ENCODE peak calls at places on chromosome 17, in ten cellular contexts. One of them, this sample, is unnamed.

GRCh38 chr17:15999974-16000827 is 577 bp downstream of the TTC19 start:
- DNase-seq in NCI-H460: no peak
- DNase-seq in AG20443: peak; percentile 75
- DNase-seq in retina: peak; percentile 81
- DNase-seq in GM12878: no peak
- DNase-seq in progenitor cell of endocrine pancreas: no peak
- DNase-seq in testis: peak; percentile 37
- DNase-seq in CD4-positive, CD25-positive, alpha-beta regulatory T cell: peak; percentile 59
- DNase-seq in left cardiac atrium: peak; percentile 48
- DNase-seq in midbrain: no peak
- DNase-seq in this sample: no peak

GRCh38 chr17:72725432-72726068 is 366.9 kb downstream of the SLC39A11 start:
- DNase-seq in retina: peak; percentile 62
- DNase-seq in GM12878: no peak
- DNase-seq in NCI-H460: peak; percentile 53
- DNase-seq in progenitor cell of endocrine pancreas: peak; percentile 35
- DNase-seq in left cardiac atrium: peak; percentile 52
- DNase-seq in testis: peak; percentile 70
- DNase-seq in CD4-positive, CD25-positive, alpha-beta regulatory T cell: peak; percentile 61
- DNase-seq in midbrain: peak; percentile 58
- DNase-seq in AG20443: peak; percentile 74
- DNase-seq in this sample: peak; percentile 74

GRCh38 chr17:29640981-29641642 is 18.4 kb upstream of the CORO6 start:
- DNase-seq in left cardiac atrium: no peak
- DNase-seq in CD4-positive, CD25-positive, alpha-beta regulatory T cell: no peak
- DNase-seq in AG20443: no peak
- DNase-seq in GM12878: no peak
- DNase-seq in testis: no peak
- DNase-seq in midbrain: no peak
- DNase-seq in progenitor cell of endocrine pancreas: no peak
- DNase-seq in NCI-H460: no peak
- DNase-seq in retina: no peak
- DNase-seq in this sample: no peak

GRCh38 chr17:67372751-67373150 is 4.3 kb upstream of the PITPNC1 start:
- DNase-seq in left cardiac atrium: no peak
- DNase-seq in midbrain: no peak
- DNase-seq in CD4-positive, CD25-positive, alpha-beta regulatory T cell: no peak
- DNase-seq in NCI-H460: no peak
- DNase-seq in GM12878: no peak
- DNase-seq in testis: no peak
- DNase-seq in progenitor cell of endocrine pancreas: no peak
- DNase-seq in AG20443: no peak
- DNase-seq in retina: no peak
- DNase-seq in this sample: no peak

GRCh38 chr17:2453325-2453724 is 52.5 kb upstream of the MNT start:
- DNase-seq in midbrain: no peak
- DNase-seq in GM12878: no peak
- DNase-seq in progenitor cell of endocrine pancreas: no peak
- DNase-seq in NCI-H460: peak; percentile 16
- DNase-seq in retina: no peak
- DNase-seq in left cardiac atrium: no peak
- DNase-seq in testis: no peak
- DNase-seq in AG20443: no peak
- DNase-seq in CD4-positive, CD25-positive, alpha-beta regulatory T cell: no peak
- DNase-seq in this sample: no peak

GRCh38 chr17:47894498-47895253 is 1.4 kb upstream of the SP2 start:
- DNase-seq in testis: no peak
- DNase-seq in midbrain: no peak
- DNase-seq in left cardiac atrium: no peak
- DNase-seq in CD4-positive, CD25-positive, alpha-beta regulatory T cell: no peak
- DNase-seq in retina: no peak
- DNase-seq in progenitor cell of endocrine pancreas: no peak
- DNase-seq in AG20443: no peak
- DNase-seq in NCI-H460: no peak
- DNase-seq in GM12878: no peak
- DNase-seq in this sample: no peak

GRCh38 chr17:75365931-75366275 is 39.6 kb downstream of the GRB2 start:
- DNase-seq in retina: no peak
- DNase-seq in testis: no peak
- DNase-seq in GM12878: no peak
- DNase-seq in NCI-H460: no peak
- DNase-seq in AG20443: no peak
- DNase-seq in left cardiac atrium: no peak
- DNase-seq in midbrain: no peak
- DNase-seq in progenitor cell of endocrine pancreas: no peak
- DNase-seq in CD4-positive, CD25-positive, alpha-beta regulatory T cell: no peak
- DNase-seq in this sample: no peak

GRCh38 chr17:78526231-78527025 is 50.8 kb downstream of the DNAH17 start:
- DNase-seq in testis: no peak
- DNase-seq in NCI-H460: no peak
- DNase-seq in CD4-positive, CD25-positive, alpha-beta regulatory T cell: no peak
- DNase-seq in GM12878: no peak
- DNase-seq in midbrain: no peak
- DNase-seq in left cardiac atrium: no peak
- DNase-seq in AG20443: no peak
- DNase-seq in retina: no peak
- DNase-seq in progenitor cell of endocrine pancreas: no peak
- DNase-seq in this sample: no peak

GRCh38 chr17:16083223-16083622 is 83.6 kb downstream of the TTC19 start:
- DNase-seq in left cardiac atrium: no peak
- DNase-seq in midbrain: no peak
- DNase-seq in testis: no peak
- DNase-seq in progenitor cell of endocrine pancreas: no peak
- DNase-seq in CD4-positive, CD25-positive, alpha-beta regulatory T cell: no peak
- DNase-seq in NCI-H460: no peak
- DNase-seq in GM12878: no peak
- DNase-seq in retina: no peak
- DNase-seq in AG20443: no peak
- DNase-seq in this sample: no peak

GRCh38 chr17:27396941-27397340 is 59.3 kb upstream of the KSR1 start:
- DNase-seq in left cardiac atrium: no peak
- DNase-seq in NCI-H460: no peak
- DNase-seq in CD4-positive, CD25-positive, alpha-beta regulatory T cell: no peak
- DNase-seq in GM12878: no peak
- DNase-seq in midbrain: no peak
- DNase-seq in retina: no peak
- DNase-seq in testis: no peak
- DNase-seq in progenitor cell of endocrine pancreas: no peak
- DNase-seq in AG20443: peak; percentile 78
- DNase-seq in this sample: no peak

GRCh38 chr17:46138470-46138869 is 54.8 kb downstream of the KANSL1 start:
- DNase-seq in AG20443: no peak
- DNase-seq in retina: no peak
- DNase-seq in CD4-positive, CD25-positive, alpha-beta regulatory T cell: no peak
- DNase-seq in GM12878: no peak
- DNase-seq in midbrain: no peak
- DNase-seq in testis: no peak
- DNase-seq in left cardiac atrium: no peak
- DNase-seq in progenitor cell of endocrine pancreas: no peak
- DNase-seq in NCI-H460: no peak
- DNase-seq in this sample: no peak

GRCh38 chr17:57027852-57028251 is 49.9 kb downstream of the SCPEP1 start:
- DNase-seq in AG20443: no peak
- DNase-seq in midbrain: no peak
- DNase-seq in testis: no peak
- DNase-seq in CD4-positive, CD25-positive, alpha-beta regulatory T cell: no peak
- DNase-seq in GM12878: no peak
- DNase-seq in retina: no peak
- DNase-seq in left cardiac atrium: no peak
- DNase-seq in NCI-H460: no peak
- DNase-seq in progenitor cell of endocrine pancreas: no peak
- DNase-seq in this sample: no peak

GRCh38 chr17:41360291-41360995 is 9.2 kb downstream of the KRT33B start:
- DNase-seq in GM12878: no peak
- DNase-seq in left cardiac atrium: no peak
- DNase-seq in CD4-positive, CD25-positive, alpha-beta regulatory T cell: no peak
- DNase-seq in progenitor cell of endocrine pancreas: no peak
- DNase-seq in NCI-H460: no peak
- DNase-seq in midbrain: no peak
- DNase-seq in AG20443: peak; percentile 40
- DNase-seq in retina: no peak
- DNase-seq in testis: no peak
- DNase-seq in this sample: no peak

GRCh38 chr17:76929572-76929971 is 61.4 kb downstream of the MGAT5B start:
- DNase-seq in GM12878: no peak
- DNase-seq in left cardiac atrium: no peak
- DNase-seq in retina: no peak
- DNase-seq in AG20443: no peak
- DNase-seq in CD4-positive, CD25-positive, alpha-beta regulatory T cell: no peak
- DNase-seq in progenitor cell of endocrine pancreas: no peak
- DNase-seq in NCI-H460: no peak
- DNase-seq in midbrain: no peak
- DNase-seq in testis: no peak
- DNase-seq in this sample: no peak

GRCh38 chr17:39270923-39271322 is 45.2 kb upstream of the STAC2 start:
- DNase-seq in midbrain: no peak
- DNase-seq in CD4-positive, CD25-positive, alpha-beta regulatory T cell: peak; percentile 5
- DNase-seq in GM12878: no peak
- DNase-seq in NCI-H460: peak; percentile 3
- DNase-seq in left cardiac atrium: no peak
- DNase-seq in progenitor cell of endocrine pancreas: no peak
- DNase-seq in testis: peak; percentile 39
- DNase-seq in AG20443: peak; percentile 71
- DNase-seq in retina: no peak
- DNase-seq in this sample: no peak

GRCh38 chr17:75472119-75472518 is 15.7 kb downstream of the TMEM94 start:
- DNase-seq in left cardiac atrium: no peak
- DNase-seq in GM12878: no peak
- DNase-seq in retina: no peak
- DNase-seq in CD4-positive, CD25-positive, alpha-beta regulatory T cell: no peak
- DNase-seq in AG20443: no peak
- DNase-seq in midbrain: no peak
- DNase-seq in NCI-H460: no peak
- DNase-seq in testis: no peak
- DNase-seq in progenitor cell of endocrine pancreas: no peak
- DNase-seq in this sample: no peak

GRCh38 chr17:8163978-8164814 is 1.4 kb upstream of the VAMP2 start:
- DNase-seq in retina: peak; percentile 78
- DNase-seq in testis: peak; percentile 92
- DNase-seq in CD4-positive, CD25-positive, alpha-beta regulatory T cell: peak; percentile 87
- DNase-seq in AG20443: peak; percentile 58
- DNase-seq in NCI-H460: no peak
- DNase-seq in left cardiac atrium: peak; percentile 87
- DNase-seq in GM12878: no peak
- DNase-seq in progenitor cell of endocrine pancreas: no peak
- DNase-seq in midbrain: no peak
- DNase-seq in this sample: peak; percentile 63

GRCh38 chr17:78092794-78093324 is 35.7 kb downstream of the TMC6 start:
- DNase-seq in progenitor cell of endocrine pancreas: no peak
- DNase-seq in retina: no peak
- DNase-seq in testis: no peak
- DNase-seq in midbrain: no peak
- DNase-seq in NCI-H460: no peak
- DNase-seq in left cardiac atrium: no peak
- DNase-seq in GM12878: no peak
- DNase-seq in AG20443: no peak
- DNase-seq in CD4-positive, CD25-positive, alpha-beta regulatory T cell: no peak
- DNase-seq in this sample: no peak

GRCh38 chr17:78839173-78839761 is 1.3 kb downstream of the USP36 start:
- DNase-seq in AG20443: no peak
- DNase-seq in CD4-positive, CD25-positive, alpha-beta regulatory T cell: peak; percentile 50
- DNase-seq in GM12878: no peak
- DNase-seq in retina: peak; percentile 11
- DNase-seq in testis: no peak
- DNase-seq in midbrain: no peak
- DNase-seq in NCI-H460: no peak
- DNase-seq in progenitor cell of endocrine pancreas: no peak
- DNase-seq in left cardiac atrium: no peak
- DNase-seq in this sample: no peak

GRCh38 chr17:75504347-75505151 is 10.8 kb downstream of the CASKIN2 start:
- DNase-seq in GM12878: no peak
- DNase-seq in progenitor cell of endocrine pancreas: no peak
- DNase-seq in AG20443: peak; percentile 55
- DNase-seq in left cardiac atrium: no peak
- DNase-seq in midbrain: no peak
- DNase-seq in testis: no peak
- DNase-seq in CD4-positive, CD25-positive, alpha-beta regulatory T cell: peak; percentile 34
- DNase-seq in NCI-H460: peak; percentile 40
- DNase-seq in retina: no peak
- DNase-seq in this sample: no peak

GRCh38 chr17:3534881-3535252 is 22.7 kb downstream of the TRPV3 start:
- DNase-seq in CD4-positive, CD25-positive, alpha-beta regulatory T cell: peak; percentile 25
- DNase-seq in AG20443: peak; percentile 77
- DNase-seq in progenitor cell of endocrine pancreas: no peak
- DNase-seq in midbrain: peak; percentile 46
- DNase-seq in NCI-H460: peak; percentile 21
- DNase-seq in retina: peak; percentile 40
- DNase-seq in GM12878: no peak
- DNase-seq in left cardiac atrium: no peak
- DNase-seq in testis: peak; percentile 74
- DNase-seq in this sample: peak; percentile 34

GRCh38 chr17:16853661-16854320 is 118.1 kb downstream of the TNFRSF13B start:
- DNase-seq in testis: no peak
- DNase-seq in progenitor cell of endocrine pancreas: no peak
- DNase-seq in left cardiac atrium: no peak
- DNase-seq in NCI-H460: no peak
- DNase-seq in GM12878: no peak
- DNase-seq in CD4-positive, CD25-positive, alpha-beta regulatory T cell: no peak
- DNase-seq in AG20443: no peak
- DNase-seq in retina: no peak
- DNase-seq in midbrain: no peak
- DNase-seq in this sample: no peak

GRCh38 chr17:78442648-78443128 is 64.2 kb downstream of the PGS1 start:
- DNase-seq in left cardiac atrium: peak; percentile 85
- DNase-seq in GM12878: no peak
- DNase-seq in retina: no peak
- DNase-seq in progenitor cell of endocrine pancreas: no peak
- DNase-seq in testis: peak; percentile 49
- DNase-seq in midbrain: no peak
- DNase-seq in NCI-H460: peak; percentile 100
- DNase-seq in CD4-positive, CD25-positive, alpha-beta regulatory T cell: no peak
- DNase-seq in AG20443: no peak
- DNase-seq in this sample: no peak

GRCh38 chr17:39598635-39599005 is 9.1 kb downstream of the NEUROD2 start:
- DNase-seq in CD4-positive, CD25-positive, alpha-beta regulatory T cell: no peak
- DNase-seq in left cardiac atrium: no peak
- DNase-seq in AG20443: no peak
- DNase-seq in testis: no peak
- DNase-seq in GM12878: no peak
- DNase-seq in progenitor cell of endocrine pancreas: no peak
- DNase-seq in NCI-H460: no peak
- DNase-seq in retina: no peak
- DNase-seq in midbrain: no peak
- DNase-seq in this sample: peak; percentile 50

GRCh38 chr17:77708936-77709335 is 249.6 kb upstream of the TNRC6C start:
- DNase-seq in testis: no peak
- DNase-seq in NCI-H460: no peak
- DNase-seq in GM12878: no peak
- DNase-seq in AG20443: no peak
- DNase-seq in retina: no peak
- DNase-seq in left cardiac atrium: no peak
- DNase-seq in CD4-positive, CD25-positive, alpha-beta regulatory T cell: no peak
- DNase-seq in progenitor cell of endocrine pancreas: no peak
- DNase-seq in midbrain: no peak
- DNase-seq in this sample: no peak

GRCh38 chr17:29560306-29560705 is 6.5 kb downstream of the ABHD15 start:
- DNase-seq in testis: no peak
- DNase-seq in left cardiac atrium: no peak
- DNase-seq in GM12878: no peak
- DNase-seq in NCI-H460: no peak
- DNase-seq in retina: no peak
- DNase-seq in AG20443: no peak
- DNase-seq in midbrain: peak; percentile 14
- DNase-seq in progenitor cell of endocrine pancreas: no peak
- DNase-seq in CD4-positive, CD25-positive, alpha-beta regulatory T cell: no peak
- DNase-seq in this sample: no peak

GRCh38 chr17:61251939-61252865 is 147.4 kb upstream of the TBX2 start:
- DNase-seq in retina: no peak
- DNase-seq in testis: peak; percentile 88
- DNase-seq in GM12878: no peak
- DNase-seq in CD4-positive, CD25-positive, alpha-beta regulatory T cell: no peak
- DNase-seq in left cardiac atrium: peak; percentile 94
- DNase-seq in NCI-H460: peak; percentile 99
- DNase-seq in progenitor cell of endocrine pancreas: no peak
- DNase-seq in midbrain: peak; percentile 50
- DNase-seq in AG20443: peak; percentile 91
- DNase-seq in this sample: no peak

GRCh38 chr17:28940675-28941074 is 10.6 kb downstream of the PHF12 start:
- DNase-seq in left cardiac atrium: peak; percentile 25
- DNase-seq in testis: no peak
- DNase-seq in CD4-positive, CD25-positive, alpha-beta regulatory T cell: no peak
- DNase-seq in retina: no peak
- DNase-seq in progenitor cell of endocrine pancreas: no peak
- DNase-seq in NCI-H460: no peak
- DNase-seq in midbrain: peak; percentile 41
- DNase-seq in AG20443: no peak
- DNase-seq in GM12878: no peak
- DNase-seq in this sample: no peak

This sample was measured in cerebellum.